ENCODE peak calls at places on chromosomes 4 and X, in five cellular contexts. Y, P, I, R and S are unnamed samples.

GRCh38 chr4:75004755-75005668 is 72.1 kb downstream of the PARM1 start:
- DNase-seq in Y (no peak), I (no peak), R (peak; percentile 71), P (no peak), S (no peak)

GRCh38 chr4:7264694-7265093 is 72.4 kb downstream of the SORCS2 start:
- DNase-seq in I (no peak), Y (no peak), P (no peak), R (no peak), S (no peak)

GRCh38 chr4:30868257-30868656 is 148.1 kb downstream of the PCDH7 start:
- DNase-seq in Y (no peak), P (no peak), R (no peak), I (no peak), S (no peak)

GRCh38 chr4:115113382-115114106 is at the start of gene NDST4:
- DNase-seq in Y (no peak), P (no peak), R (no peak), I (no peak), S (no peak)

GRCh38 chr4:145904413-145905177 is 34.0 kb downstream of the ZNF827 start:
- DNase-seq in R (no peak), I (no peak), P (no peak), Y (no peak), S (no peak)

GRCh38 chr4:3486556-3487270 is 23.6 kb downstream of the DOK7 start:
- DNase-seq in Y (peak; percentile 64), R (no peak), I (no peak), P (no peak), S (no peak)

GRCh38 chr4:102825261-102826071 is 1.9 kb downstream of the UBE2D3 start:
- DNase-seq in I (no peak), R (no peak), Y (peak; percentile 23), P (peak; percentile 63), S (no peak)

GRCh38 chrX:129843209-129843458 is 552 bp downstream of the ZDHHC9 start:
- DNase-seq in Y (no peak), P (no peak), R (no peak), I (peak; percentile 52), S (no peak)

GRCh38 chrX:152640039-152640818 is 2.5 kb downstream of the GABRQ start:
- DNase-seq in Y (no peak), R (no peak), I (no peak), P (peak; percentile 80), S (no peak)

GRCh38 chrX:133415276-133416105 is at the start of gene GPC4:
- DNase-seq in P (no peak), I (peak; percentile 79), R (no peak), Y (peak; percentile 76), S (no peak)

GRCh38 chrX:108022491-108023089 is 22.3 kb upstream of the VSIG1 start:
- DNase-seq in I (no peak), Y (no peak), P (no peak), R (no peak), S (no peak)

GRCh38 chrX:15142084-15142715 is 127.7 kb downstream of the ASB9 start:
- DNase-seq in R (no peak), I (no peak), P (no peak), Y (no peak), S (no peak)

GRCh38 chr4:88965053-88965452 is 91.9 kb downstream of the FAM13A start:
- DNase-seq in P (no peak), I (no peak), Y (no peak), R (no peak), S (no peak)

GRCh38 chr4:5760936-5761480 is 50.0 kb downstream of the EVC start:
- DNase-seq in I (peak; percentile 42), R (no peak), P (no peak), Y (no peak), S (no peak)

GRCh38 chrX:43882294-43882681 is at the start of gene MAOB:
- DNase-seq in I (peak; percentile 55), R (no peak), Y (peak; percentile 82), P (peak; percentile 43), S (no peak)

GRCh38 chr4:104491396-104491821 is 3.3 kb downstream of the CXXC4 start:
- DNase-seq in P (peak; percentile 60), R (no peak), Y (peak; percentile 75), I (peak; percentile 68), S (no peak)

GRCh38 chr4:174012135-174012923 is 271.1 kb downstream of the FBXO8 start:
- DNase-seq in I (no peak), Y (no peak), P (no peak), R (no peak), S (no peak)

GRCh38 chr4:108466936-108467902 is 153.2 kb upstream of the RPL34 start:
- DNase-seq in P (peak; percentile 47), Y (no peak), R (peak; percentile 19), I (no peak), S (no peak)

GRCh38 chrX:48531359-48531954 is 8.1 kb upstream of the TBC1D25 start:
- DNase-seq in I (no peak), P (peak; percentile 75), Y (no peak), R (no peak), S (no peak)

GRCh38 chr4:4990857-4991540 is 28.3 kb downstream of the CYTL1 start:
- DNase-seq in P (peak; percentile 44), Y (peak; percentile 56), I (no peak), R (no peak), S (no peak)

GRCh38 chr4:56434599-56435000 is 815 bp downstream of the PPAT start:
- DNase-seq in I (no peak), Y (no peak), R (no peak), P (peak; percentile 81), S (no peak)

GRCh38 chr4:164874791-164875190 is 2.2 kb upstream of the APELA start:
- DNase-seq in I (no peak), R (no peak), P (no peak), Y (no peak), S (no peak)

GRCh38 chrX:112636951-112637541 is 42.7 kb downstream of the LHFPL1 start:
- DNase-seq in I (no peak), Y (no peak), R (no peak), P (no peak), S (no peak)

GRCh38 chr4:103098746-103099421 is 750 bp downstream of the BDH2 start:
- DNase-seq in P (no peak), Y (no peak), R (no peak), I (no peak), S (no peak)

GRCh38 chrX:153726286-153727107 is 1.8 kb downstream of the ABCD1 start:
- DNase-seq in R (peak; percentile 48), P (peak; percentile 81), Y (peak; percentile 80), I (peak; percentile 72), S (peak; percentile 63)

GRCh38 chr4:189202182-189202868 is 738.3 kb upstream of the FRG1 start:
- DNase-seq in Y (peak; percentile 45), I (peak; percentile 72), P (peak; percentile 23), R (no peak), S (peak; percentile 18)

GRCh38 chrX:24760601-24761000 is 66.9 kb downstream of the POLA1 start:
- DNase-seq in I (no peak), R (no peak), Y (no peak), P (no peak), S (no peak)

GRCh38 chr4:169438057-169438480 is 167.3 kb upstream of the SH3RF1 start:
- DNase-seq in R (peak; percentile 55), I (no peak), P (no peak), Y (no peak), S (no peak)

GRCh38 chr4:138290803-138291202 is 48.7 kb upstream of the SLC7A11 start:
- DNase-seq in R (no peak), Y (no peak), P (no peak), I (no peak), S (no peak)

GRCh38 chrX:274904-275475 is 6.2 kb upstream of the PLCXD1 start:
- DNase-seq in P (no peak), Y (no peak), I (peak; percentile 71), R (no peak), S (peak; percentile 53)

GRCh38 chrX:68646421-68646820 is 1.0 kb upstream of the STARD8 start:
- DNase-seq in I (no peak), R (no peak), Y (no peak), P (no peak), S (no peak)

GRCh38 chrX:68647156-68647957 is at the start of gene STARD8:
- DNase-seq in P (peak; percentile 53), I (peak; percentile 61), Y (peak; percentile 75), R (no peak), S (no peak)

GRCh38 chrX:68652327-68652930 is 5.0 kb downstream of the STARD8 start:
- DNase-seq in P (peak; percentile 21), I (no peak), Y (peak; percentile 29), R (no peak), S (no peak)

GRCh38 chrX:68650491-68650890 is 3.0 kb downstream of the STARD8 start:
- DNase-seq in P (no peak), I (no peak), R (no peak), Y (no peak), S (no peak)

DNA sequence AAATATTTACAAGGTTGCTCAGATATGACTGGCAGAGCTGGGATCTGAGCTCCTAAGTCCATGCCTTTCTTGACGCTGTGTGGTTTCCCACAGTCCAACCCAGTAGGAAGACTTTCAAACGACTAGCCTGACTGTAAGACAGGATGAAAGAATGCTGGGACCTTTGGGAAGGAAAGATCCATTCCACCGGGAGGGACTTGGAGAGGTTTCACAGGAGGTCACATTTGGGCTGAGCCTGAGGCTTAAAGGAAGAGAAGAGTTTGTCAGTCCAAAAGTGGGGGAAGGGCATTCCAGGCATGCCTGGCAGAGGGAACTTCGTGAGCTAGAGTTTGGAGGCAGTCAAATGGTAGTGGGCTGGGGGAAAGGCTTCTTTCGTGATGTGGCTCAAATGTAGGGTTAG is 1.5 kb downstream of the STARD8 start:
- DNase-seq in I (no peak), P (no peak), R (no peak), Y (no peak), S (no peak)
- H3K27ac ChIP-seq in I (no peak overlapping the region), P (no peak overlapping the region), R (no peak overlapping the region), Y (no peak overlapping the region), S (no peak overlapping the region)

DNA sequence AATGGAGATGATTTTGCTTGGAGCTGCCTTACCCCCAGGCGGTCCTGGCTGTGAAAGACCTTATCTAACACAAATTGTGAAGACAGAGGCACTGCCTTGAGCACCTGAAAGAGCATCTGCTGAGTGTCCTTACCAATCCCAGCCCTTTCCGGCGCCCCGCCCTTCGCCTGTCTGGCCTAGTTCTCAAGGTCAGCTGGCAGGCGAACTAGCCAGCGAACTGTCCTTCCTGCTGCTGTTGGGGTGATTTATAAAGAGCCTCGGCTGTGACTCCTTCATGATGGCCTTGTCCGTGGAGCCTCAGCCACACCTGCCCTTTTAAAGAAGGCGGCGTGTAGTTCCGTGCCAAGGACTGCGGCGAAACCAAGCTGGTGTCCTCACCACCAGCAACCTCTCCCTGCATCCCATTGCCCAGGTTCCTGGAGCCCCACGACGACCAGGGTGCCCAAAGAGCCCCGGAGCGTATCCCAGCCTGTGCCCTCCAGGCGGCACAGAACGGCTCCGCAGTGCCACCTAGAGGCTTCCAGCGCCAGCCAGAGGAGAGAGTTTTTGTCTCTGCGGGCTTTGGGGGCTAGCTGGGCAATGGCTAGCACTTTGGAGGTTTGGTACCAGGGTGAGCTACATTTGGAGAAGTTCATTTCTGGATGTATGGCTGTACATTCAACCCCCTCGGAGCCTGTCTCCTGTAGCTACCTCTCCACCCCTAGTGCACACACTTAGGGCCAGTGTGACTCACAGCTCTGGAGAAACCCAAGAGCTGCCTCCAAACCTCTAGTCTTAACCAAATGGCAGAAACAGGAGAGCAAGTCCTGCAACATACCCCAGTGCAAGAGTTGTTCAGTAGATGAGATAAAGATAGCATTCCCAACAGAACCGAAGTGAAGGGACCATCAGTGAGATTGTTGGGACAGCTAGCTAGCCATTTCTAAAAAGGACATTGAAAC is 36.8 kb upstream of the VMA21 start:
- DNase-seq in P (peak; percentile 29), R (no peak), I (peak; percentile 79), Y (peak; percentile 55), S (peak; percentile 3)
- TF ChIP-seq GABPA in P (no peak), R (no peak), I (no peak), Y (no peak), S (no peak)

GRCh38 chr4:178752954-178753525 is 1310.8 kb upstream of the AGA start:
- DNase-seq in P (no peak), Y (no peak), R (no peak), I (no peak), S (no peak)
- H3K27ac ChIP-seq in P (no peak overlapping the region), Y (no peak overlapping the region), R (no peak overlapping the region), I (no peak overlapping the region), S (no peak overlapping the region)

GRCh38 chr4:148344382-148344781 is 97.8 kb downstream of the NR3C2 start:
- DNase-seq in P (no peak), Y (no peak), R (no peak), I (no peak), S (no peak)
- TF ChIP-seq GABPA in P (no peak), Y (no peak), R (no peak), I (no peak), S (no peak)